ENCODE peak calls at places on chromosomes 16 and 17, in four cellular contexts. E is neural progenitor cell, I is HL-60, Q is brain microvascular endothelial cell. L is an unnamed sample. For H3K27me3, the result is how much of the 10 kb centered on the place peaks cover.

GRCh38 chr17:82931696-82932060 is 91.9 kb upstream of the ZNF750 start:
- DNase-seq in E (no peak), I (no peak), Q (peak), L (no peak)

GRCh38 chr16:54744998-54745397 is 185.7 kb upstream of the IRX5 start:
- DNase-seq in Q (no peak), I (no peak), E (no peak), L (no peak)

GRCh38 chr17:2737693-2738092 is 11.8 kb downstream of the CCDC92B start:
- DNase-seq in E (no peak), Q (no peak), I (no peak), L (no peak)

GRCh38 chr17:78272181-78272913 is 40.9 kb downstream of the TMEM235 start:
- DNase-seq in E (peak), Q (peak), I (peak), L (peak)

GRCh38 chr17:77145635-77146632 is 5.2 kb downstream of the SEC14L1 start:
- DNase-seq in I (no peak), E (no peak), Q (peak), L (no peak)

GRCh38 chr16:27474041-27474440 is 72.1 kb downstream of the IL21R start:
- DNase-seq in I (no peak), Q (no peak), E (no peak), L (no peak)

GRCh38 chr16:12067714-12068401 is 91.3 kb downstream of the SNX29 start:
- DNase-seq in Q (peak), I (peak), E (peak), L (no peak)

GRCh38 chr16:84159006-84159405 is 13.9 kb downstream of the DNAAF1 start:
- DNase-seq in E (no peak), Q (no peak), I (no peak), L (no peak)

GRCh38 chr16:19884021-19884485 is 595 bp downstream of the GPRC5B start:
- DNase-seq in Q (no peak), E (peak), I (no peak), L (no peak)

GRCh38 chr16:11024333-11025053 is 80.1 kb downstream of the CLEC16A start:
- DNase-seq in Q (no peak), E (no peak), I (no peak), L (peak)

GRCh38 chr16:66970775-66971725 is 10.0 kb downstream of the CES3 start:
- DNase-seq in E (no peak), Q (peak), I (no peak), L (no peak)

GRCh38 chr17:13016881-13017622 is 775 bp downstream of the ELAC2 start:
- DNase-seq in I (no peak), Q (no peak), E (no peak), L (no peak)

GRCh38 chr17:35088911-35089845 is 25.7 kb upstream of the RFFL start:
- DNase-seq in Q (peak), E (peak), I (peak), L (no peak)

GRCh38 chr16:2359919-2360318 is 19.4 kb upstream of the ABCA3 start:
- DNase-seq in E (no peak), I (no peak), Q (no peak), L (no peak)

GRCh38 chr16:15523092-15523541 is 88.7 kb downstream of the BMERB1 start:
- DNase-seq in E (peak), I (peak), Q (no peak), L (no peak)

GRCh38 chr16:11032922-11033291 is 88.5 kb downstream of the CLEC16A start:
- DNase-seq in Q (no peak), E (peak), I (no peak), L (no peak)

GRCh38 chr17:55053855-55054254 is 85.3 kb downstream of the STXBP4 start:
- DNase-seq in Q (no peak), E (no peak), I (no peak), L (no peak)

GRCh38 chr16:90043526-90043925 is 24.3 kb upstream of the DBNDD1 start:
- DNase-seq in I (no peak), Q (no peak), E (no peak), L (no peak)

GRCh38 chr16:66901626-66902025 is 17.1 kb downstream of the CDH16 start:
- DNase-seq in Q (no peak), E (no peak), I (no peak), L (no peak)

GRCh38 chr16:47073223-47074155 is 70.3 kb downstream of the NETO2 start:
- DNase-seq in E (no peak), I (no peak), Q (no peak), L (no peak)

GRCh38 chr16:3782566-3782965 is 65.2 kb upstream of the TRAP1 start:
- DNase-seq in E (no peak), Q (no peak), I (no peak), L (no peak)

GRCh38 chr17:66398617-66399016 is 96.2 kb downstream of the PRKCA start:
- DNase-seq in Q (no peak), E (no peak), I (no peak), L (no peak)

GRCh38 chr17:55545765-55546164 is 34.5 kb upstream of the SMIM36 start:
- DNase-seq in E (no peak), Q (no peak), I (no peak), L (no peak)

GRCh38 chr16:85615014-85615851 is 2.1 kb downstream of the GSE1 start:
- DNase-seq in I (peak), E (peak), Q (no peak), L (peak)

GRCh38 chr17:55086635-55087058 is 118.1 kb downstream of the STXBP4 start:
- DNase-seq in E (no peak), I (peak), Q (peak), L (peak)

GRCh38 chr17:64278614-64279013 is 15.6 kb upstream of the TEX2 start:
- DNase-seq in E (no peak), I (no peak), Q (no peak), L (peak)

GRCh38 chr16:30535777-30536190 is 1.1 kb upstream of the ZNF747 start:
- DNase-seq in Q (peak), I (peak), E (peak), L (no peak)

GRCh38 chr16:2091722-2092620 is 43.7 kb downstream of the PKD1 start:
- DNase-seq in I (no peak), E (peak), Q (no peak), L (no peak)

GRCh38 chr17:19310151-19310550 is 52.4 kb downstream of the B9D1 start:
- DNase-seq in E (no peak), I (no peak), Q (no peak), L (no peak)

GRCh38 chr16:14354561-14355351 is 275.3 kb downstream of the PARN start:
- DNase-seq in I (no peak), Q (no peak), E (no peak), L (no peak)

GRCh38 chr16:11621920-11622651 is 35.4 kb upstream of the LITAF start:
- DNase-seq in Q (no peak), I (no peak), E (no peak), L (no peak)

GRCh38 chr17:42603318-42603717 is 5.9 kb downstream of the RETREG3 start:
- DNase-seq in E (no peak), I (no peak), Q (no peak), L (no peak)

GRCh38 chr16:88413231-88413630 is 30.5 kb downstream of the ZNF469 start:
- DNase-seq in E (no peak), Q (no peak), I (no peak), L (no peak)

GRCh38 chr17:9256361-9256943 is 235.1 kb downstream of the NTN1 start:
- DNase-seq in Q (no peak), I (no peak), E (no peak), L (no peak)

GRCh38 chr16:20331635-20332034 is 4.3 kb upstream of the GP2 start:
- DNase-seq in I (no peak), E (no peak), Q (no peak), L (no peak)

GRCh38 chr16:12753203-12754023 is 50.3 kb downstream of the CPPED1 start:
- DNase-seq in I (no peak), Q (no peak), E (no peak), L (no peak)

GRCh38 chr17:38428643-38429371 is 543 bp downstream of the ARHGAP23 start:
- DNase-seq in Q (no peak), E (peak), I (peak), L (no peak)

GRCh38 chr17:57584050-57584551 is 161.0 kb downstream of the CCDC182 start:
- DNase-seq in E (no peak), Q (no peak), I (no peak), L (no peak)

GRCh38 chr17:45221081-45221996 is at the start of gene FMNL1:
- DNase-seq in E (peak), I (peak), Q (no peak), L (no peak)
- TF ChIP-seq CTCF in E (no peak), I (no peak), Q (no peak), L (no peak)

DNA sequence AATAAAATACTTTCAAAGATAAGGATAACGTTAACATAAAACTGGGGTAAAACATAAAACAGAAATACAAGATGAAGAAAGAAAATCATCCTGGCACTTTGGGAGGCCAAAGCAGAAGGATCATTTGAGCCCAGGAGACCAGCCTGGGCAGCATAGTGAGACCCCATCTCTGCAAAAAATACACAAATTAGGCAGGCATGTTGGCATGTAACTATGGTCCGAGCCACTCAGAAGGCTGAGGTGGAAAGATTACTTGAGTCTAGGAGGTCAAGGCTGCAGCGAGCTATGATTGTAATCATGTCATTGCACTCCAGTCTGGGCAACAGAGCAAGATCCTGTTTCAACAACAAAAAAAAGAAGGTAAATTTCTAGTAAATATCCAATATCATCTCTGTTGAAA is 19.6 kb downstream of the TAT start:
- DNase-seq in E (no peak), Q (no peak), I (no peak), L (no peak)
- H3K4me3 ChIP-seq in E (no peak), Q (no peak), I (no peak), L (no peak)

GRCh38 chr16:79468236-79468635 is 132.3 kb downstream of the MAF start:
- DNase-seq in E (no peak), I (no peak), Q (no peak), L (no peak)

GRCh38 chr16:79466111-79466510 is 134.4 kb downstream of the MAF start:
- DNase-seq in E (no peak), Q (no peak), I (no peak), L (no peak)

GRCh38 chr16:79463839-79464238 is 136.7 kb downstream of the MAF start:
- DNase-seq in I (no peak), Q (no peak), E (no peak), L (no peak)
- H3K27me3 ChIP-seq in I (under half), Q (under half), E (under half), L (under half)

DNA sequence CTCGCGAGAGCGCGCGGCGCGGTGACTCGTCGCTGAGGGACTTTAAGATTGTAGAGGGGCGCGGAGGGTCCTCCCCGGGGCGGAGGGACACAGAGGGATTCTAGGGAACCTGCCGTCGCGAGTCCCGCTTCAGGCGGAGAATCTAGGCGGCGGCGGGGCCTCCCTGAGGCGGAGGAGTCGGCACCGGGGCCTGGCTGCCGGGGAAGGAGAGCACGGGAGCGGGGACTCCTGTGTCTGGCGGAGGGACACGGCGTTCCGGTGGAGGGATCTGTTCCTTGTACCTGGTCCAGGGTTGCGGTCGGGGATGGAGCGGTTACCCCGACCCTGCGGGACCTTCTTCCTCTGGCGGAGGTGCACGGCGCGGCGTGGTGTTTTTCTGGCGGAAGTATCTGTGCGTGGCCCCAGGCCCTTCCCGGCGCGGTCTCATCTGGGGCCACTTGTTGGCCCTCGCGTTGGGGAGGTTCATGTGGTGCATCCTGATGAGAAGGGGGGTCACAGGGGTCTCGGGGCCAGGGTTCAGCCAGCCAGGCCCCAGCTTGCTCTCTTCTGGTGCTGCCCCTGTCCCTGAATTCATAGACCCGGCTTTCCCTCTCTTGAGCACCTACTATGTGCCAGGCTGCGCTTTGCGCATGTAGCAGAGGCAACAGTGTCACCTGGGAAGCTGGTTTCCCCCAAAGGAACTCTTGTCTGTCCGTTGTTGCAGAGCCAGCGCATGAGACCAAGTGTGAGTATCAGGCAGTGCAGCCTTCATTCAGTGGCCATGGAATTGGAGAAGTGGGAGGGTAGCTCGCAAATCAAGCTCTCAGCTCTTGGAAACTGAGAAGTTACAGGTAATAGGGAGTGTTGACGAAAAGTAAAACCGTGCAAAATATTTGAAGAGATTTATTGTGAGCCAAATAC is 561 bp upstream of the ZKSCAN2 start:
- DNase-seq in Q (peak), E (peak), I (peak), L (no peak)
- TF ChIP-seq CTCF in Q (peak), E (no peak), I (no peak), L (no peak)

DNA sequence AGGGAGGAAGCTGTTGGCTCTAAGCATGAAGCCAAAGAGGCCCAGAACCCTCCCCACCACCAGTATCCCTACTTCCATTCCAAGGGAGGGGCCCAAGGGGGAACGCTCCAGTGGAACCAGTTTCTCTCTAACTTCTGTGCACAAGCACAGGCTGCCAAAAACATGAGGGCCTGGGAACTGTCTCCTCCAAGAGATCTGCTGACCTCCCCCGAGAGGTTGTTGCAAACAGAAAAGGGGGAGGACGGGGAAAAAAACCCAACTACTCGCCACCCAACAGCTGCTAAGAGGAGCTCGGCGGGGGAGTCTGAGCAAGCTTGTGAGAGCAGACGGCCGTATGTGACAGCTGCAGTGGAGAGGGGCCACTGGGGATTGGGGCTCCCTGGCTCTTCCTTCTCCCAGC is 15.7 kb upstream of the SLC35B1 start:
- DNase-seq in Q (no peak), I (peak), E (no peak), L (no peak)
- H3K4me3 ChIP-seq in Q (no peak), I (no peak), E (no peak), L (no peak)

GRCh38 chr16:86985656-86986030 is 331.5 kb downstream of the C16orf95 start:
- DNase-seq in E (no peak), I (no peak), Q (no peak), L (no peak)

GRCh38 chr16:86984975-86985655 is 332.1 kb downstream of the C16orf95 start:
- DNase-seq in E (peak), I (no peak), Q (no peak), L (no peak)

GRCh38 chr16:86984286-86984685 is 332.9 kb downstream of the C16orf95 start:
- DNase-seq in I (no peak), E (no peak), Q (no peak), L (no peak)

GRCh38 chr16:86986809-86987487 is 330.2 kb downstream of the C16orf95 start:
- DNase-seq in I (no peak), Q (no peak), E (no peak), L (no peak)

DNA sequence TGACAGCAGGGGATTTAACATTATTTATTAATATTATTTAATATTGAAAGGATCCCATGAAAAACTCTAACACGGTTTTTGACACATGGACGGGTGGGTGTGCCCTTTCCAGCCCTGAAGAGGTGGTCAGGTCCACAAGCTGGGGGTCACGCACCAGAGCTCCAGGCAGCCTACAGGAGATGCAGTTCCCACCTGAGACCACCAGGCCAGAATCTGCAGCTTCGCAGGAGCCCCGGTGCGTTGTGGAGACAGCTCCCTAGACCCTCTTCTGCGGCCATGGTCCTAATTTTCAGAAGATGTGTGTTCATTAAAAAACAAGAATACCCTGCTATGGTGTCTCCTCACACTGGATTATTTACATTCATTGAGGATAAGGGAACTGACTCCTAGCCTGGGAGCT is 331.1 kb downstream of the C16orf95 start:
- DNase-seq in E (no peak), Q (no peak), I (no peak), L (no peak)
- H3K27me3 ChIP-seq in E (under half), Q (under half), I (under half), L (under half)

DNA sequence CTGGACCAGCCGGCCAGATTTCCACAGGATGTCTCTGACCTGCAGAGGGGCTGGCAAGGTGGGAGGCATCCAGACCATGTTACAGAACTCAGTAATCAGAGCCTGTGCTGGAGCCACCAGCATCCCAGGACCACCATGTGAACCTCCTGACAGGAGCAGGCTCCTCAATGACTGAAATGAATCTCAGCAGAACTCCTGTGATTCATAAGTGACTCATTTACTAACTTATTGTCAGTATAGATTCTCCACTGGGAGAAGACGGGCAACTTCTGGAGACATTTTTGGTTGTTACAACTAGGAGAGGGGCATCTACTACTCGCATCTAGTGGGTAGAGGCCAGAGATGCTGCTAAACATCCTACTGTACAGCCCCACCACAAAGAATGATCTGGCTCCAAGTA is 3.1 kb upstream of the WWOX start:
- DNase-seq in Q (no peak), E (no peak), I (no peak), L (no peak)
- TF ChIP-seq CTCF in Q (no peak), E (no peak), I (no peak), L (no peak)

DNA sequence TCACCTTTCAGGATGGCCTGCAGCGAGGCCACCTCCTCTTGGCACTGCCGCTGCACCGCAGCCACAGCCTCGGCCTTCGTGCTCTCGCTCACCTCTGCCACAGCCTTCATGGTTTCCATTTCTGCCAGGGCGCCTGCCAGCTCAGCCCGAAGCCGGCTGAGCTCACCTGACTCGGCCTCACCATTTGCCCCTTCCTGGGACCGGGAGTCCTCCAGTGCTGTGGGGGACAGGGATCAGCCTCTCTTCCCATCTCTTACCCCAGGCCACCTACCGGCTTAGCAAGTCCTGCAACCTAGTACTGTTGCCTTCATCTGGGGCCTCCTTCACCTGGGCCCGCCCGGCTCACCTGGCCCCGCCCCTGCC is 658 bp downstream of the RABEP2 start:
- DNase-seq in E (no peak), Q (no peak), I (no peak), L (no peak)
- H3K4me3 ChIP-seq in E (peak), Q (peak), I (peak), L (peak)

DNA sequence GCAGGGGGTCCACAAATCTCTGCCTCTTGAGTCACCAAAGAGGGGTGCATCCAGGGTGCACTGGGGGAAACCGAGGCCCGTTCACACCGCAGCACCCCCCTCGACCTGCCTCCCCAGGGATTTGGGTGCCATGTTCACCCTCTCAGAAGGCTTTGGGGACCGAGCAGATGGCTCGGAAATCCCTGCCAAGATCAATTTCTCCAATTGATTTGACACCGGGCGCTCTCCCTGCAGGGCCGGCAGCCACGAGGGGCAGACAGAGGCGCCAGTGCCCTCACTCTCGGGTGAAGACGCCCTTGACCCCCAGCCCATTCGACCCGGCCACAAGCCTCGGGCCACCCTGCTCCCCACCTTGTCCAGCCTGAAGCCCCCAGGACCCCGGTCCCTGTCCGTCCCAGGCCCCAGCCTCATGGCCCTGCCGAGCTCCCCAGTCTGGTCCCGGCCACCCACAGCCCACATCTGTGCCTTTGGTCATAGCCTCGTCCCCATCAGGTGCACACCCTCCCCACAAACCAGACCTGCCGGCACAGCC is 9.3 kb downstream of the SSTR5 start:
- DNase-seq in E (no peak), I (no peak), Q (no peak), L (no peak)
- H3K27me3 ChIP-seq in E (under half), I (under half), Q (under half), L (half or more)

GRCh38 chr17:81695801-81696200 is 7.4 kb upstream of the MRPL12 start:
- DNase-seq in Q (no peak), E (no peak), I (no peak), L (no peak)
- TF ChIP-seq CTCF in Q (no peak), E (no peak), I (no peak), L (no peak)